ENCODE peak calls at places on chromosomes 2 and 18, in four cellular contexts. G is endothelial cell of umbilical vein, N is prostate gland, T is GM12878. X is an unnamed sample.

GRCh38 chr2:9736008-9736407 is 105.2 kb upstream of the YWHAQ start:
- DNase-seq in T (no peak), G (no peak), N (no peak), X (no peak)

GRCh38 chr2:160632576-160632975 is 139.0 kb upstream of the RBMS1 start:
- DNase-seq in T (no peak), G (no peak), N (no peak), X (no peak)

GRCh38 chr2:226813148-226813701 is 13.6 kb upstream of the IRS1 start:
- DNase-seq in G (no peak), T (no peak), N (no peak), X (no peak)

GRCh38 chr2:28390857-28391563 is 1.6 kb upstream of the FOSL2 start:
- DNase-seq in G (peak; percentile 89), N (peak; percentile 80), T (no peak), X (peak; percentile 91)

GRCh38 chr18:54215069-54215468 is 9.4 kb downstream of the MBD2 start:
- DNase-seq in G (no peak), T (no peak), N (no peak), X (no peak)

GRCh38 chr2:169799555-169799954 is 884 bp downstream of the SSB start:
- DNase-seq in G (peak; percentile 51), T (no peak), N (no peak), X (no peak)

GRCh38 chr2:209473930-209474419 is 50.1 kb downstream of the MAP2 start:
- DNase-seq in N (no peak), G (peak; percentile 80), T (no peak), X (no peak)

GRCh38 chr2:47232738-47233415 is 77.8 kb upstream of the STPG4 start:
- DNase-seq in G (peak; percentile 59), T (no peak), N (no peak), X (no peak)

GRCh38 chr2:75558786-75559428 is 1.8 kb downstream of the EVA1A start:
- DNase-seq in G (no peak), N (no peak), T (no peak), X (no peak)

GRCh38 chr2:28751956-28752607 is 452 bp downstream of the PPP1CB start:
- DNase-seq in N (no peak), G (no peak), T (no peak), X (peak; percentile 95)

GRCh38 chr2:144194331-144195071 is 325.4 kb downstream of the ZEB2 start:
- DNase-seq in N (no peak), G (no peak), T (no peak), X (no peak)

GRCh38 chr2:174615951-174616436 is 18.4 kb upstream of the WIPF1 start:
- DNase-seq in T (no peak), N (no peak), G (peak; percentile 54), X (no peak)

GRCh38 chr2:170530284-170530745 is 184.8 kb upstream of the SP5 start:
- DNase-seq in N (peak; percentile 90), T (no peak), G (peak; percentile 75), X (no peak)

GRCh38 chr18:7568426-7568825 is 1.3 kb downstream of the PTPRM start:
- DNase-seq in T (no peak), N (peak; percentile 40), G (peak; percentile 42), X (peak; percentile 82)

GRCh38 chr18:79898952-79899608 is 52.4 kb downstream of the SLC66A2 start:
- DNase-seq in G (no peak), N (peak; percentile 3), T (no peak), X (peak; percentile 64)

GRCh38 chr18:70296289-70296688 is 7.4 kb downstream of the SOCS6 start:
- DNase-seq in N (no peak), T (no peak), G (peak; percentile 50), X (no peak)

GRCh38 chr18:45173327-45173726 is 441.9 kb upstream of the SLC14A2 start:
- DNase-seq in T (no peak), N (no peak), G (no peak), X (no peak)

GRCh38 chr18:50967714-50968661 is at the start of gene ELAC1:
- DNase-seq in T (peak; percentile 20), G (peak; percentile 75), N (peak; percentile 62), X (peak; percentile 95)

GRCh38 chr2:39547811-39548719 is 111.0 kb upstream of the MAP4K3 start:
- DNase-seq in N (no peak), T (no peak), G (no peak), X (no peak)

GRCh38 chr2:209787416-209787815 is 15.8 kb downstream of the UNC80 start:
- DNase-seq in G (no peak), T (no peak), N (no peak), X (no peak)

GRCh38 chr2:204825054-204825453 is 279.8 kb downstream of the PARD3B start:
- DNase-seq in T (no peak), G (no peak), N (no peak), X (no peak)

GRCh38 chr18:70998490-70998889 is 709.6 kb downstream of the SOCS6 start:
- DNase-seq in G (peak; percentile 58), N (no peak), T (no peak), X (no peak)

GRCh38 chr2:151338115-151338514 is 19.3 kb upstream of the TNFAIP6 start:
- DNase-seq in N (no peak), T (no peak), G (peak; percentile 50), X (no peak)

GRCh38 chr2:231883468-231883881 is 42.7 kb downstream of the NPPC start:
- DNase-seq in T (no peak), N (no peak), G (peak; percentile 33), X (no peak)

GRCh38 chr2:168245074-168245825 is 2.1 kb downstream of the STK39 start:
- DNase-seq in G (peak; percentile 16), N (no peak), T (no peak), X (no peak)

GRCh38 chr2:51505533-51505932 is 473.6 kb upstream of the NRXN1 start:
- DNase-seq in N (no peak), G (no peak), T (no peak), X (no peak)
- TF ChIP-seq CTCF in N (no peak), G (no peak), T (no peak), X (no peak)

DNA sequence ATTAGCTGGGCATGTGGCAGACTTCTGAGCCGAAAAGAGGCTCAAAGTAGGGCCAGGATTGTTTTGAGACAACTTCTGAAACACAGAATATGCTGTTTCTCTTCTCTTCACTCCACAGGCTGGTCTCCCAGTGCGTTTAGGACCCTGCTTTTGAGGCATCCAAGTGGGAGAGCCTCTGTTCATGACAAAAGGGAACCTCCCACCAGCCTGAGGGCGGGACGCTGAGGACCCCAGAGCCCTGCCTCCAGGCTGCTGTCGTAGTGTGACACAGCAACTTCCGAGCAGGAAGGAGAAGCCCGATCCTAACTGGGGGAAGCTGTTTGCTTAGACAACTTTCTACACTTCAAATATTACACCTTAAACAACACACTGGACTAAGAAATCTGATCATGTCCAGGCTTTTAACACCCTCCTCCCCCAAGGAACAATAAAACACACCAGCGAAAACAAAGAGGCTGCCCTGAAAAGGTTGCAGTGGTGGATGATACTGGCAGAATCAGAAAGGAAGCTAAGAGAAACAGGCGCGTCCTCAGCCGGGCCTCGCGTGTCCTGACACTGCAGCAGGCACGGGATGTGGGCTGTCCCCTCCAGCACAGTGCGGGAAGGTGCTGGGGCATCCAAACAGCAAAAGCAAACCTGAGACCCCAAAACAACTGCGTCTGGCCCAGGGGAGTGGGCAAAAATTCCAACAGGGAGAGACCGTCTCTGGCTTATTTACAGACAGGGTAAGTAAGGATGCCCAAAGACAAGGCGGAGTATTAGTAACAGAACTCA is 9.3 kb downstream of the SERTAD2 start:
- DNase-seq in N (peak; percentile 53), G (peak; percentile 84), T (no peak), X (peak; percentile 93)
- TF ChIP-seq POLR2AphosphoS5 in N (peak; percentile 54), G (peak; percentile 19), T (peak; percentile 80), X (peak; percentile 96)

GRCh38 chr2:98912221-98912851 is 23.7 kb downstream of the CRACDL start:
- DNase-seq in T (no peak), G (peak; percentile 87), N (no peak), X (peak; percentile 66)
- H3K4me1 ChIP-seq in T (no peaks in the 10 kb centered on the region), G (peaks cover 51% of the 10 kb centered on the region), N (no peaks in the 10 kb centered on the region), X (peaks cover 16% of the 10 kb centered on the region)

DNA sequence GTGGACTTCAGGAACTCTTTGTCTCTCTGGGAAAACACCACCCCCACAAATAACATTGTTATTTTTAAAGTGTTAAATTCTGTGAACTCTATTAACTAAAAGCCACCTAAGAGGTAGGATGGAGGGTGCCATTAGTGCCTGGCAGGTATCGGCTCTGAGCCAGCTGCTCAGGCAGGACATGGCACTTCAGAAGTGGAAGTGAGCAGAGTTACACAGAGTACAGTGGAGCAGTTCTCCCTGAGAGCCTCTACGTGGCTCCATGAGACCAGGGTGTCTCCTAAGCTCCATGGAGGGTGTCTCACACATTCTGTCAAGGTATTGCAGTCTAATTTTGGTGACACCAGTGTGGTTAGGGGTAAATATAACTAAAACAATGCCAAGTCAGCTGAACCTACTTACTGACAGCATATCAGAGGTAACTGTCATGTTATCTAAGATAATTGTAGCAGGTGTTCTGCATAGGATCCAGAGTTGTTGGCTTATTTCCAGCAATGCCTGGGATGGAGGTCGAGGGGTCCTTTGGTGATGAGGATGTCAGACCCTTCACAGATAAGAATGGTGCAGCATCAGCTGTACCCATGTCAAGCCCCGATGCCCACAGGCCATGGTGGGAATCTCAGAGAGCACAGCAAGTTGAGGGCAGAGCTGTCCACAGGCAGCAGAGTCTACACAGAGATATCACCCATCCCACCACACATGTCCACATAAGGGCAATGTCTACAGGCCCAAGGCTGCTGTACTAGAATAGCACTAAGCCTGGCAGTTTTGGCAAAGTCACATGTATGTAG is 8.6 kb upstream of the MALL start:
- DNase-seq in N (no peak), G (no peak), T (no peak), X (no peak)
- TF ChIP-seq CTCF in N (no peak), G (no peak), T (no peak), X (no peak)

GRCh38 chr18:43866696-43867095 is 589.4 kb upstream of the SYT4 start:
- DNase-seq in T (no peak), G (no peak), N (no peak), X (no peak)

GRCh38 chr18:43863180-43863579 is 585.9 kb upstream of the SYT4 start:
- DNase-seq in N (no peak), T (no peak), G (no peak), X (no peak)
- TF ChIP-seq POLR2AphosphoS5 in N (no peak), T (no peak), G (no peak), X (no peak)

GRCh38 chr2:64341461-64341860 is 112.5 kb upstream of the LGALSL start:
- DNase-seq in T (no peak), N (no peak), G (no peak), X (no peak)
- H3K4me1 ChIP-seq in T (no peaks in the 10 kb centered on the region), N (no peaks in the 10 kb centered on the region), G (no peaks in the 10 kb centered on the region), X (no peaks in the 10 kb centered on the region)

X was measured in spleen.